ENCODE peak calls at places on chromosomes 6 and 20, in ten cellular contexts. One of them, this sample, is unnamed.

GRCh38 chr6:3347237-3347636 is 88.5 kb downstream of the PSMG4 start:
- DNase-seq in AG04449: no peak
- DNase-seq in body of pancreas: no peak
- DNase-seq in SK-N-SH: no peak
- DNase-seq in ELF-1: no peak
- DNase-seq in pancreas: no peak
- DNase-seq in colonic mucosa: no peak
- DNase-seq in GM04503: no peak
- DNase-seq in mucosa of descending colon: no peak
- DNase-seq in activated CD8-positive, alpha-beta memory T cell treated with anti-CD3 and anti-CD28 coated beads, Interleukin-2, amount 10 ng/mL, durations not matched to agents 7 days and 5 days: no peak
- DNase-seq in this sample: no peak

GRCh38 chr6:1479095-1479494 is 89.7 kb downstream of the FOXF2 start:
- DNase-seq in body of pancreas: no peak
- DNase-seq in SK-N-SH: no peak
- DNase-seq in pancreas: no peak
- DNase-seq in activated CD8-positive, alpha-beta memory T cell treated with anti-CD3 and anti-CD28 coated beads, Interleukin-2, amount 10 ng/mL, durations not matched to agents 7 days and 5 days: no peak
- DNase-seq in mucosa of descending colon: no peak
- DNase-seq in ELF-1: no peak
- DNase-seq in AG04449: no peak
- DNase-seq in colonic mucosa: no peak
- DNase-seq in GM04503: peak; percentile 94
- DNase-seq in this sample: no peak

GRCh38 chr6:10609038-10609437 is 85.4 kb downstream of the C6orf52 start:
- DNase-seq in colonic mucosa: no peak
- DNase-seq in pancreas: no peak
- DNase-seq in mucosa of descending colon: no peak
- DNase-seq in ELF-1: no peak
- DNase-seq in GM04503: no peak
- DNase-seq in activated CD8-positive, alpha-beta memory T cell treated with anti-CD3 and anti-CD28 coated beads, Interleukin-2, amount 10 ng/mL, durations not matched to agents 7 days and 5 days: no peak
- DNase-seq in SK-N-SH: no peak
- DNase-seq in AG04449: no peak
- DNase-seq in body of pancreas: no peak
- DNase-seq in this sample: no peak

GRCh38 chr20:380763-381580 is 412 bp downstream of the TRIB3 start:
- DNase-seq in pancreas: peak; percentile 43
- DNase-seq in GM04503: no peak
- DNase-seq in SK-N-SH: peak; percentile 87
- DNase-seq in body of pancreas: peak; percentile 66
- DNase-seq in ELF-1: peak; percentile 85
- DNase-seq in AG04449: no peak
- DNase-seq in activated CD8-positive, alpha-beta memory T cell treated with anti-CD3 and anti-CD28 coated beads, Interleukin-2, amount 10 ng/mL, durations not matched to agents 7 days and 5 days: peak; percentile 77
- DNase-seq in mucosa of descending colon: peak; percentile 71
- DNase-seq in colonic mucosa: peak; percentile 58
- DNase-seq in this sample: peak; percentile 77

GRCh38 chr6:16802071-16802470 is 40.8 kb upstream of the ATXN1 start:
- DNase-seq in activated CD8-positive, alpha-beta memory T cell treated with anti-CD3 and anti-CD28 coated beads, Interleukin-2, amount 10 ng/mL, durations not matched to agents 7 days and 5 days: no peak
- DNase-seq in SK-N-SH: no peak
- DNase-seq in body of pancreas: no peak
- DNase-seq in AG04449: no peak
- DNase-seq in ELF-1: no peak
- DNase-seq in colonic mucosa: no peak
- DNase-seq in GM04503: peak; percentile 81
- DNase-seq in mucosa of descending colon: no peak
- DNase-seq in pancreas: no peak
- DNase-seq in this sample: no peak

GRCh38 chr6:139868576-139868975 is 494.1 kb upstream of the CITED2 start:
- DNase-seq in SK-N-SH: no peak
- DNase-seq in ELF-1: no peak
- DNase-seq in GM04503: no peak
- DNase-seq in pancreas: no peak
- DNase-seq in AG04449: no peak
- DNase-seq in activated CD8-positive, alpha-beta memory T cell treated with anti-CD3 and anti-CD28 coated beads, Interleukin-2, amount 10 ng/mL, durations not matched to agents 7 days and 5 days: no peak
- DNase-seq in colonic mucosa: no peak
- DNase-seq in body of pancreas: no peak
- DNase-seq in mucosa of descending colon: no peak
- DNase-seq in this sample: no peak

GRCh38 chr6:13709698-13710551 is 1.7 kb downstream of the RANBP9 start:
- DNase-seq in AG04449: no peak
- DNase-seq in SK-N-SH: peak; percentile 40
- DNase-seq in activated CD8-positive, alpha-beta memory T cell treated with anti-CD3 and anti-CD28 coated beads, Interleukin-2, amount 10 ng/mL, durations not matched to agents 7 days and 5 days: no peak
- DNase-seq in colonic mucosa: peak; percentile 43
- DNase-seq in GM04503: no peak
- DNase-seq in pancreas: no peak
- DNase-seq in body of pancreas: no peak
- DNase-seq in ELF-1: peak; percentile 18
- DNase-seq in mucosa of descending colon: no peak
- DNase-seq in this sample: no peak

GRCh38 chr20:2658414-2659354 is 5.3 kb downstream of the IDH3B start:
- DNase-seq in body of pancreas: no peak
- DNase-seq in GM04503: no peak
- DNase-seq in activated CD8-positive, alpha-beta memory T cell treated with anti-CD3 and anti-CD28 coated beads, Interleukin-2, amount 10 ng/mL, durations not matched to agents 7 days and 5 days: no peak
- DNase-seq in colonic mucosa: no peak
- DNase-seq in mucosa of descending colon: no peak
- DNase-seq in SK-N-SH: no peak
- DNase-seq in AG04449: no peak
- DNase-seq in ELF-1: peak; percentile 61
- DNase-seq in pancreas: no peak
- DNase-seq in this sample: no peak

GRCh38 chr6:156992396-156992795 is 215.2 kb downstream of the ARID1B start:
- DNase-seq in AG04449: no peak
- DNase-seq in activated CD8-positive, alpha-beta memory T cell treated with anti-CD3 and anti-CD28 coated beads, Interleukin-2, amount 10 ng/mL, durations not matched to agents 7 days and 5 days: no peak
- DNase-seq in SK-N-SH: peak; percentile 67
- DNase-seq in ELF-1: peak; percentile 45
- DNase-seq in body of pancreas: no peak
- DNase-seq in mucosa of descending colon: no peak
- DNase-seq in pancreas: no peak
- DNase-seq in GM04503: no peak
- DNase-seq in colonic mucosa: peak; percentile 30
- DNase-seq in this sample: no peak

GRCh38 chr6:31114970-31115849 is 610 bp downstream of the PSORS1C1 start:
- DNase-seq in pancreas: no peak
- DNase-seq in colonic mucosa: no peak
- DNase-seq in ELF-1: peak; percentile 50
- DNase-seq in mucosa of descending colon: no peak
- DNase-seq in body of pancreas: no peak
- DNase-seq in GM04503: peak; percentile 40
- DNase-seq in SK-N-SH: no peak
- DNase-seq in activated CD8-positive, alpha-beta memory T cell treated with anti-CD3 and anti-CD28 coated beads, Interleukin-2, amount 10 ng/mL, durations not matched to agents 7 days and 5 days: no peak
- DNase-seq in AG04449: no peak
- DNase-seq in this sample: no peak

GRCh38 chr20:37969949-37970855 is 63.1 kb downstream of the TTI1 start:
- DNase-seq in colonic mucosa: no peak
- DNase-seq in body of pancreas: no peak
- DNase-seq in pancreas: no peak
- DNase-seq in SK-N-SH: no peak
- DNase-seq in activated CD8-positive, alpha-beta memory T cell treated with anti-CD3 and anti-CD28 coated beads, Interleukin-2, amount 10 ng/mL, durations not matched to agents 7 days and 5 days: no peak
- DNase-seq in ELF-1: no peak
- DNase-seq in mucosa of descending colon: no peak
- DNase-seq in GM04503: no peak
- DNase-seq in AG04449: no peak
- DNase-seq in this sample: no peak

GRCh38 chr6:97049254-97050004 is 124.9 kb downstream of the KLHL32 start:
- DNase-seq in activated CD8-positive, alpha-beta memory T cell treated with anti-CD3 and anti-CD28 coated beads, Interleukin-2, amount 10 ng/mL, durations not matched to agents 7 days and 5 days: no peak
- DNase-seq in mucosa of descending colon: no peak
- DNase-seq in GM04503: no peak
- DNase-seq in colonic mucosa: no peak
- DNase-seq in pancreas: no peak
- DNase-seq in AG04449: no peak
- DNase-seq in body of pancreas: no peak
- DNase-seq in SK-N-SH: no peak
- DNase-seq in ELF-1: no peak
- DNase-seq in this sample: no peak

GRCh38 chr20:62707981-62708521 is 585 bp upstream of the NTSR1 start:
- DNase-seq in mucosa of descending colon: no peak
- DNase-seq in colonic mucosa: no peak
- DNase-seq in GM04503: no peak
- DNase-seq in pancreas: no peak
- DNase-seq in activated CD8-positive, alpha-beta memory T cell treated with anti-CD3 and anti-CD28 coated beads, Interleukin-2, amount 10 ng/mL, durations not matched to agents 7 days and 5 days: no peak
- DNase-seq in ELF-1: peak; percentile 48
- DNase-seq in body of pancreas: no peak
- DNase-seq in SK-N-SH: peak; percentile 76
- DNase-seq in AG04449: no peak
- DNase-seq in this sample: no peak

GRCh38 chr20:3543901-3544507 is 73.2 kb downstream of the ATRN start:
- DNase-seq in AG04449: peak; percentile 16
- DNase-seq in body of pancreas: no peak
- DNase-seq in GM04503: no peak
- DNase-seq in mucosa of descending colon: no peak
- DNase-seq in ELF-1: no peak
- DNase-seq in pancreas: no peak
- DNase-seq in activated CD8-positive, alpha-beta memory T cell treated with anti-CD3 and anti-CD28 coated beads, Interleukin-2, amount 10 ng/mL, durations not matched to agents 7 days and 5 days: no peak
- DNase-seq in SK-N-SH: no peak
- DNase-seq in colonic mucosa: no peak
- DNase-seq in this sample: no peak

GRCh38 chr6:12474167-12475140 is 184.3 kb downstream of the EDN1 start:
- DNase-seq in pancreas: peak; percentile 17
- DNase-seq in mucosa of descending colon: no peak
- DNase-seq in SK-N-SH: no peak
- DNase-seq in ELF-1: no peak
- DNase-seq in colonic mucosa: no peak
- DNase-seq in GM04503: no peak
- DNase-seq in body of pancreas: peak; percentile 19
- DNase-seq in AG04449: no peak
- DNase-seq in activated CD8-positive, alpha-beta memory T cell treated with anti-CD3 and anti-CD28 coated beads, Interleukin-2, amount 10 ng/mL, durations not matched to agents 7 days and 5 days: no peak
- DNase-seq in this sample: no peak

GRCh38 chr6:128118401-128118800 is 217.5 kb upstream of the THEMIS start:
- DNase-seq in pancreas: no peak
- DNase-seq in colonic mucosa: no peak
- DNase-seq in ELF-1: no peak
- DNase-seq in GM04503: peak; percentile 31
- DNase-seq in SK-N-SH: no peak
- DNase-seq in AG04449: peak; percentile 19
- DNase-seq in activated CD8-positive, alpha-beta memory T cell treated with anti-CD3 and anti-CD28 coated beads, Interleukin-2, amount 10 ng/mL, durations not matched to agents 7 days and 5 days: no peak
- DNase-seq in mucosa of descending colon: no peak
- DNase-seq in body of pancreas: no peak
- DNase-seq in this sample: no peak

GRCh38 chr20:43959079-43959919 is 44.6 kb downstream of the TOX2 start:
- DNase-seq in mucosa of descending colon: no peak
- DNase-seq in colonic mucosa: no peak
- DNase-seq in GM04503: no peak
- DNase-seq in body of pancreas: peak; percentile 44
- DNase-seq in SK-N-SH: no peak
- DNase-seq in ELF-1: no peak
- DNase-seq in activated CD8-positive, alpha-beta memory T cell treated with anti-CD3 and anti-CD28 coated beads, Interleukin-2, amount 10 ng/mL, durations not matched to agents 7 days and 5 days: no peak
- DNase-seq in AG04449: no peak
- DNase-seq in pancreas: peak; percentile 16
- DNase-seq in this sample: no peak

GRCh38 chr6:148166339-148166949 is 176.2 kb upstream of the SASH1 start:
- DNase-seq in SK-N-SH: peak; percentile 29
- DNase-seq in GM04503: no peak
- DNase-seq in ELF-1: no peak
- DNase-seq in pancreas: no peak
- DNase-seq in mucosa of descending colon: no peak
- DNase-seq in colonic mucosa: no peak
- DNase-seq in body of pancreas: no peak
- DNase-seq in activated CD8-positive, alpha-beta memory T cell treated with anti-CD3 and anti-CD28 coated beads, Interleukin-2, amount 10 ng/mL, durations not matched to agents 7 days and 5 days: no peak
- DNase-seq in AG04449: peak; percentile 19
- DNase-seq in this sample: peak; percentile 22

GRCh38 chr6:36216559-36216958 is 20.0 kb downstream of the BRPF3 start:
- DNase-seq in colonic mucosa: peak; percentile 61
- DNase-seq in mucosa of descending colon: no peak
- DNase-seq in SK-N-SH: no peak
- DNase-seq in pancreas: no peak
- DNase-seq in GM04503: no peak
- DNase-seq in body of pancreas: peak; percentile 32
- DNase-seq in activated CD8-positive, alpha-beta memory T cell treated with anti-CD3 and anti-CD28 coated beads, Interleukin-2, amount 10 ng/mL, durations not matched to agents 7 days and 5 days: no peak
- DNase-seq in AG04449: no peak
- DNase-seq in ELF-1: no peak
- DNase-seq in this sample: no peak

GRCh38 chr20:37506166-37506725 is 14.8 kb upstream of the NNAT start:
- DNase-seq in pancreas: no peak
- DNase-seq in ELF-1: no peak
- DNase-seq in body of pancreas: no peak
- DNase-seq in activated CD8-positive, alpha-beta memory T cell treated with anti-CD3 and anti-CD28 coated beads, Interleukin-2, amount 10 ng/mL, durations not matched to agents 7 days and 5 days: no peak
- DNase-seq in GM04503: no peak
- DNase-seq in colonic mucosa: no peak
- DNase-seq in AG04449: no peak
- DNase-seq in mucosa of descending colon: no peak
- DNase-seq in SK-N-SH: no peak
- DNase-seq in this sample: no peak